ENCODE peak calls at places on chromosomes 1 and 21, in six cellular contexts. One of them, this sample, is unnamed.

GRCh38 chr1:18948913-18949688 is 7.4 kb downstream of the IFFO2 start:
- DNase-seq in KBM-7: no peak
- DNase-seq in hippocampal formation: no peak
- DNase-seq in NCI-H2081: no peak
- DNase-seq in hypothalamus: no peak
- DNase-seq in left cardiac atrium: peak
- DNase-seq in this sample: no peak

GRCh38 chr1:20678599-20678998 is 17.4 kb upstream of the DDOST start:
- DNase-seq in left cardiac atrium: no peak
- DNase-seq in hippocampal formation: no peak
- DNase-seq in NCI-H2081: no peak
- DNase-seq in hypothalamus: no peak
- DNase-seq in KBM-7: peak
- DNase-seq in this sample: no peak

GRCh38 chr1:200929530-200930278 is 35.0 kb downstream of the INAVA start:
- DNase-seq in hypothalamus: no peak
- DNase-seq in NCI-H2081: no peak
- DNase-seq in left cardiac atrium: no peak
- DNase-seq in hippocampal formation: no peak
- DNase-seq in KBM-7: no peak
- DNase-seq in this sample: no peak

GRCh38 chr1:30090421-30090820 is 633.0 kb downstream of the MATN1 start:
- DNase-seq in NCI-H2081: no peak
- DNase-seq in KBM-7: no peak
- DNase-seq in left cardiac atrium: no peak
- DNase-seq in hippocampal formation: no peak
- DNase-seq in hypothalamus: no peak
- DNase-seq in this sample: no peak

GRCh38 chr1:6157528-6158174 is 22.5 kb downstream of the CHD5 start:
- DNase-seq in KBM-7: no peak
- DNase-seq in hippocampal formation: no peak
- DNase-seq in left cardiac atrium: no peak
- DNase-seq in NCI-H2081: peak
- DNase-seq in hypothalamus: no peak
- DNase-seq in this sample: no peak

GRCh38 chr1:177586429-177586828 is 383.4 kb downstream of the SEC16B start:
- DNase-seq in NCI-H2081: no peak
- DNase-seq in left cardiac atrium: no peak
- DNase-seq in hypothalamus: no peak
- DNase-seq in KBM-7: no peak
- DNase-seq in hippocampal formation: no peak
- DNase-seq in this sample: no peak

GRCh38 chr21:17476006-17476405 is 36.8 kb upstream of the CXADR start:
- DNase-seq in NCI-H2081: no peak
- DNase-seq in hippocampal formation: no peak
- DNase-seq in hypothalamus: no peak
- DNase-seq in left cardiac atrium: no peak
- DNase-seq in KBM-7: no peak
- DNase-seq in this sample: no peak

GRCh38 chr21:31848339-31848985 is 24.4 kb upstream of the HUNK start:
- DNase-seq in hippocampal formation: no peak
- DNase-seq in NCI-H2081: no peak
- DNase-seq in left cardiac atrium: no peak
- DNase-seq in KBM-7: no peak
- DNase-seq in hypothalamus: no peak
- DNase-seq in this sample: no peak

GRCh38 chr1:12249181-12249580 is 19.4 kb downstream of the VPS13D start:
- DNase-seq in left cardiac atrium: no peak
- DNase-seq in KBM-7: no peak
- DNase-seq in hippocampal formation: no peak
- DNase-seq in NCI-H2081: no peak
- DNase-seq in hypothalamus: no peak
- DNase-seq in this sample: no peak

GRCh38 chr1:45327644-45328515 is 1.2 kb downstream of the HPDL start:
- DNase-seq in NCI-H2081: peak
- DNase-seq in KBM-7: no peak
- DNase-seq in hippocampal formation: no peak
- DNase-seq in hypothalamus: no peak
- DNase-seq in left cardiac atrium: no peak
- DNase-seq in this sample: no peak

GRCh38 chr1:241499910-241500309 is 19.6 kb downstream of the FH start:
- DNase-seq in KBM-7: peak
- DNase-seq in hippocampal formation: no peak
- DNase-seq in left cardiac atrium: no peak
- DNase-seq in hypothalamus: no peak
- DNase-seq in NCI-H2081: peak
- DNase-seq in this sample: no peak

GRCh38 chr1:211603191-211603701 is 24.3 kb upstream of the SLC30A1 start:
- DNase-seq in hypothalamus: no peak
- DNase-seq in NCI-H2081: no peak
- DNase-seq in hippocampal formation: no peak
- DNase-seq in left cardiac atrium: no peak
- DNase-seq in KBM-7: no peak
- DNase-seq in this sample: no peak

GRCh38 chr1:24830680-24831272 is 85.5 kb downstream of the CLIC4 start:
- DNase-seq in KBM-7: peak
- DNase-seq in left cardiac atrium: no peak
- DNase-seq in NCI-H2081: peak
- DNase-seq in hypothalamus: no peak
- DNase-seq in hippocampal formation: no peak
- DNase-seq in this sample: peak

GRCh38 chr21:38505654-38506523 is 7.6 kb upstream of the ERG start:
- DNase-seq in hippocampal formation: no peak
- DNase-seq in hypothalamus: no peak
- DNase-seq in NCI-H2081: peak
- DNase-seq in left cardiac atrium: no peak
- DNase-seq in KBM-7: peak
- DNase-seq in this sample: no peak

GRCh38 chr1:30714536-30715090 is 8.8 kb downstream of the MATN1 start:
- DNase-seq in NCI-H2081: no peak
- DNase-seq in hypothalamus: no peak
- DNase-seq in KBM-7: no peak
- DNase-seq in hippocampal formation: no peak
- DNase-seq in left cardiac atrium: no peak
- DNase-seq in this sample: no peak

GRCh38 chr21:32138658-32139057 is 140.2 kb downstream of the MIS18A start:
- DNase-seq in hippocampal formation: no peak
- DNase-seq in KBM-7: no peak
- DNase-seq in left cardiac atrium: no peak
- DNase-seq in NCI-H2081: no peak
- DNase-seq in hypothalamus: no peak
- DNase-seq in this sample: no peak

GRCh38 chr1:44689447-44689765 is 14.9 kb downstream of the ARMH1 start:
- DNase-seq in NCI-H2081: no peak
- DNase-seq in hippocampal formation: no peak
- DNase-seq in KBM-7: no peak
- DNase-seq in left cardiac atrium: no peak
- DNase-seq in hypothalamus: no peak
- DNase-seq in this sample: no peak